ENCODE peak calls at places on chromosomes 12 and 14, in four cellular contexts. D is non-pigmented ciliary epithelial cell, H is EH, P is K562. U is an unnamed sample.

GRCh38 chr14:40417777-40418401 is 985.7 kb upstream of the FBXO33 start:
- DNase-seq in H (no peak), D (no peak), P (peak; percentile 4), U (peak; percentile 2)

GRCh38 chr14:69208665-69209064 is 17.4 kb downstream of the EXD2 start:
- DNase-seq in D (no peak), P (no peak), H (no peak), U (no peak)

GRCh38 chr14:58755026-58755929 is 117.5 kb downstream of the DACT1 start:
- DNase-seq in P (no peak), D (no peak), H (no peak), U (no peak)

GRCh38 chr12:9148926-9149325 is 33.2 kb upstream of the A2M start:
- DNase-seq in P (no peak), H (no peak), D (no peak), U (no peak)

GRCh38 chr12:109714141-109714912 is 702 bp downstream of the FAM222A start:
- DNase-seq in H (peak; percentile 53), P (peak; percentile 65), D (no peak), U (peak; percentile 47)

GRCh38 chr12:10304161-10304574 is 3.5 kb upstream of the KLRD1 start:
- DNase-seq in D (peak; percentile 89), P (no peak), H (peak; percentile 89), U (peak; percentile 94)

GRCh38 chr12:93301171-93301570 is 76.6 kb upstream of the NUDT4 start:
- DNase-seq in H (no peak), P (no peak), D (no peak), U (no peak)

GRCh38 chr12:31929140-31929526 is 30.1 kb upstream of the RESF1 start:
- DNase-seq in H (no peak), P (no peak), D (no peak), U (no peak)

GRCh38 chr12:56079729-56080555 is at the start of gene ERBB3:
- DNase-seq in D (peak; percentile 35), H (peak; percentile 88), P (peak; percentile 90), U (peak; percentile 84)

GRCh38 chr12:65014504-65015271 is 106.4 kb downstream of the WIF1 start:
- DNase-seq in P (no peak), D (no peak), H (no peak), U (no peak)

GRCh38 chr14:30277268-30277667 is 281.7 kb upstream of the G2E3 start:
- DNase-seq in H (no peak), P (no peak), D (no peak), U (no peak)

GRCh38 chr12:47811581-47812484 is 7.9 kb downstream of the HDAC7 start:
- DNase-seq in H (peak; percentile 87), D (no peak), P (no peak), U (peak; percentile 55)

GRCh38 chr14:61452452-61452851 is 131.1 kb downstream of the PRKCH start:
- DNase-seq in P (no peak), H (no peak), D (no peak), U (no peak)

GRCh38 chr14:90513151-90514014 is 116.6 kb downstream of the CALM1 start:
- DNase-seq in D (no peak), P (no peak), H (no peak), U (peak; percentile 20)

GRCh38 chr14:76810953-76811400 is 1.7 kb downstream of the ANGEL1 start:
- DNase-seq in P (peak; percentile 55), H (peak; percentile 44), D (no peak), U (peak; percentile 44)

GRCh38 chr12:66495709-66496108 is 183.2 kb downstream of the GRIP1 start:
- DNase-seq in P (no peak), D (no peak), H (no peak), U (no peak)

GRCh38 chr12:131117438-131118245 is 163.9 kb downstream of the ADGRD1 start:
- DNase-seq in D (no peak), P (no peak), H (no peak), U (no peak)

GRCh38 chr12:18275974-18276373 is 14.7 kb downstream of the PIK3C2G start:
- DNase-seq in P (no peak), D (peak; percentile 44), H (peak; percentile 18), U (peak; percentile 74)

GRCh38 chr14:22552001-22552826 is 36.8 kb downstream of the DAD1 start:
- DNase-seq in H (no peak), P (no peak), D (no peak), U (no peak)

GRCh38 chr12:92164712-92165111 is 19.1 kb upstream of the BTG1 start:
- DNase-seq in P (no peak), H (no peak), D (no peak), U (no peak)

GRCh38 chr14:106094654-106095189 is 568.3 kb downstream of the TMEM121 start:
- DNase-seq in P (no peak), H (peak; percentile 1), D (no peak), U (no peak)

GRCh38 chr12:73225371-73225937 is 953.3 kb downstream of the TRHDE start:
- DNase-seq in H (no peak), D (no peak), P (no peak), U (no peak)

GRCh38 chr12:131873293-131873692 is 21.1 kb upstream of the ULK1 start:
- DNase-seq in D (no peak), H (no peak), P (no peak), U (no peak)

GRCh38 chr12:34606749-34607519 is 584.6 kb downstream of the ALG10 start:
- DNase-seq in D (no peak), P (no peak), H (no peak), U (no peak)

GRCh38 chr14:97164014-97164413 is 366.8 kb downstream of the VRK1 start:
- DNase-seq in D (no peak), P (no peak), H (no peak), U (peak; percentile 29)

GRCh38 chr14:31950760-31951637 is 126.1 kb upstream of the ARHGAP5 start:
- DNase-seq in P (peak; percentile 37), H (peak; percentile 56), D (no peak), U (peak; percentile 65)

GRCh38 chr12:89346741-89347324 is 5.5 kb downstream of the DUSP6 start:
- DNase-seq in P (no peak), H (peak; percentile 60), D (no peak), U (peak; percentile 37)

GRCh38 chr12:52249041-52249461 is 16.0 kb downstream of the KRT7 start:
- DNase-seq in H (peak; percentile 55), P (no peak), D (no peak), U (peak; percentile 58)

GRCh38 chr12:52715416-52715815 is 12.1 kb upstream of the KRT77 start:
- DNase-seq in H (no peak), D (no peak), P (peak; percentile 37), U (peak; percentile 7)

GRCh38 chr14:61280092-61280525 is 1.0 kb downstream of the TMEM30B start:
- DNase-seq in H (no peak), P (no peak), D (no peak), U (no peak)

GRCh38 chr12:87332987-87333761 is 696.0 kb downstream of the C12orf50 start:
- DNase-seq in H (no peak), P (no peak), D (no peak), U (peak; percentile 19)

GRCh38 chr12:3882896-3883564 is 9.8 kb upstream of the PARP11 start:
- DNase-seq in P (peak; percentile 6), H (peak; percentile 24), D (peak; percentile 2), U (peak; percentile 15)

GRCh38 chr12:3535431-3535841 is 44.4 kb downstream of the PRMT8 start:
- DNase-seq in D (no peak), H (no peak), P (no peak), U (no peak)

GRCh38 chr12:106223485-106224391 is 24.1 kb downstream of the CKAP4 start:
- DNase-seq in P (peak; percentile 73), D (no peak), H (peak; percentile 76), U (peak; percentile 59)

GRCh38 chr14:102907980-102908730 is 14.3 kb upstream of the AMN start:
- DNase-seq in H (no peak), D (no peak), P (no peak), U (no peak)

GRCh38 chr12:10661338-10661737 is 12.5 kb downstream of the STYK1 start:
- DNase-seq in D (no peak), P (no peak), H (peak; percentile 61), U (peak; percentile 48)

U was measured in M059J.